ENCODE peak calls at places on chromosomes 11 and 22, in ten cellular contexts. One of them, this sample, is unnamed.

GRCh38 chr11:96241351-96241841 is 101.6 kb downstream of the MAML2 start:
- DNase-seq in colonic mucosa: peak; percentile 72
- DNase-seq in Caco-2: peak; percentile 52
- DNase-seq in astrocyte of the spinal cord: no peak
- DNase-seq in MM.1S: no peak
- DNase-seq in endothelial cell: no peak
- DNase-seq in fibroblast of the aortic adventitia: no peak
- DNase-seq in astrocyte of the cerebellum: no peak
- DNase-seq in uterus: no peak
- DNase-seq in stomach: no peak
- DNase-seq in this sample: no peak

GRCh38 chr11:32435511-32435946 is at the start of gene WT1:
- DNase-seq in astrocyte of the spinal cord: no peak
- DNase-seq in endothelial cell: peak; percentile 38
- DNase-seq in colonic mucosa: no peak
- DNase-seq in stomach: no peak
- DNase-seq in astrocyte of the cerebellum: no peak
- DNase-seq in Caco-2: peak; percentile 62
- DNase-seq in MM.1S: no peak
- DNase-seq in fibroblast of the aortic adventitia: peak; percentile 13
- DNase-seq in uterus: peak; percentile 91
- DNase-seq in this sample: no peak

GRCh38 chr11:113345978-113346377 is 31.6 kb downstream of the TTC12 start:
- DNase-seq in MM.1S: no peak
- DNase-seq in fibroblast of the aortic adventitia: no peak
- DNase-seq in Caco-2: no peak
- DNase-seq in astrocyte of the cerebellum: no peak
- DNase-seq in stomach: no peak
- DNase-seq in endothelial cell: no peak
- DNase-seq in uterus: no peak
- DNase-seq in astrocyte of the spinal cord: no peak
- DNase-seq in colonic mucosa: no peak
- DNase-seq in this sample: no peak

GRCh38 chr22:38249803-38250641 is 22.8 kb downstream of the TMEM184B start:
- DNase-seq in endothelial cell: no peak
- DNase-seq in fibroblast of the aortic adventitia: no peak
- DNase-seq in astrocyte of the cerebellum: no peak
- DNase-seq in Caco-2: no peak
- DNase-seq in MM.1S: no peak
- DNase-seq in uterus: no peak
- DNase-seq in stomach: no peak
- DNase-seq in colonic mucosa: no peak
- DNase-seq in astrocyte of the spinal cord: no peak
- DNase-seq in this sample: no peak

GRCh38 chr11:69088676-69089146 is 40.0 kb downstream of the TPCN2 start:
- DNase-seq in MM.1S: peak; percentile 67
- DNase-seq in Caco-2: peak; percentile 90
- DNase-seq in astrocyte of the cerebellum: peak; percentile 71
- DNase-seq in stomach: peak; percentile 77
- DNase-seq in endothelial cell: peak; percentile 77
- DNase-seq in astrocyte of the spinal cord: peak; percentile 78
- DNase-seq in uterus: peak; percentile 86
- DNase-seq in colonic mucosa: peak; percentile 80
- DNase-seq in fibroblast of the aortic adventitia: peak; percentile 83
- DNase-seq in this sample: no peak

GRCh38 chr22:38786631-38787030 is 7.3 kb downstream of the DNAL4 start:
- DNase-seq in astrocyte of the cerebellum: no peak
- DNase-seq in Caco-2: no peak
- DNase-seq in astrocyte of the spinal cord: no peak
- DNase-seq in stomach: no peak
- DNase-seq in uterus: no peak
- DNase-seq in endothelial cell: no peak
- DNase-seq in MM.1S: no peak
- DNase-seq in colonic mucosa: no peak
- DNase-seq in fibroblast of the aortic adventitia: no peak
- DNase-seq in this sample: no peak

GRCh38 chr11:95469268-95469667 is 238.3 kb upstream of the SESN3 start:
- DNase-seq in endothelial cell: no peak
- DNase-seq in astrocyte of the cerebellum: no peak
- DNase-seq in stomach: no peak
- DNase-seq in Caco-2: no peak
- DNase-seq in MM.1S: no peak
- DNase-seq in colonic mucosa: no peak
- DNase-seq in fibroblast of the aortic adventitia: no peak
- DNase-seq in astrocyte of the spinal cord: no peak
- DNase-seq in uterus: no peak
- DNase-seq in this sample: no peak

GRCh38 chr11:59172345-59173079 is 580 bp downstream of the DTX4 start:
- DNase-seq in astrocyte of the cerebellum: no peak
- DNase-seq in fibroblast of the aortic adventitia: no peak
- DNase-seq in Caco-2: peak; percentile 85
- DNase-seq in MM.1S: peak; percentile 20
- DNase-seq in astrocyte of the spinal cord: no peak
- DNase-seq in colonic mucosa: peak; percentile 69
- DNase-seq in uterus: no peak
- DNase-seq in stomach: peak; percentile 29
- DNase-seq in endothelial cell: peak; percentile 41
- DNase-seq in this sample: peak; percentile 76

GRCh38 chr22:35467788-35468187 is 67.8 kb downstream of the MCM5 start:
- DNase-seq in uterus: peak; percentile 80
- DNase-seq in stomach: peak; percentile 85
- DNase-seq in astrocyte of the cerebellum: no peak
- DNase-seq in colonic mucosa: peak; percentile 76
- DNase-seq in fibroblast of the aortic adventitia: peak; percentile 49
- DNase-seq in astrocyte of the spinal cord: peak; percentile 20
- DNase-seq in Caco-2: no peak
- DNase-seq in MM.1S: no peak
- DNase-seq in endothelial cell: peak; percentile 34
- DNase-seq in this sample: peak; percentile 69

GRCh38 chr22:50146440-50147228 is 23.9 kb upstream of the PANX2 start:
- DNase-seq in endothelial cell: no peak
- DNase-seq in astrocyte of the cerebellum: peak; percentile 39
- DNase-seq in fibroblast of the aortic adventitia: peak; percentile 80
- DNase-seq in astrocyte of the spinal cord: peak; percentile 53
- DNase-seq in uterus: peak; percentile 54
- DNase-seq in Caco-2: peak; percentile 66
- DNase-seq in colonic mucosa: peak; percentile 64
- DNase-seq in MM.1S: no peak
- DNase-seq in stomach: peak; percentile 68
- DNase-seq in this sample: peak; percentile 77

GRCh38 chr11:110373061-110373702 is 56.6 kb upstream of the FDX1 start:
- DNase-seq in endothelial cell: no peak
- DNase-seq in astrocyte of the cerebellum: no peak
- DNase-seq in astrocyte of the spinal cord: peak; percentile 64
- DNase-seq in MM.1S: peak; percentile 27
- DNase-seq in Caco-2: no peak
- DNase-seq in fibroblast of the aortic adventitia: peak; percentile 48
- DNase-seq in stomach: no peak
- DNase-seq in colonic mucosa: no peak
- DNase-seq in uterus: no peak
- DNase-seq in this sample: no peak

GRCh38 chr11:120060512-120060911 is 77.4 kb downstream of the TRIM29 start:
- DNase-seq in MM.1S: no peak
- DNase-seq in endothelial cell: no peak
- DNase-seq in uterus: no peak
- DNase-seq in colonic mucosa: no peak
- DNase-seq in astrocyte of the cerebellum: no peak
- DNase-seq in fibroblast of the aortic adventitia: no peak
- DNase-seq in astrocyte of the spinal cord: no peak
- DNase-seq in Caco-2: no peak
- DNase-seq in stomach: no peak
- DNase-seq in this sample: no peak

DNA sequence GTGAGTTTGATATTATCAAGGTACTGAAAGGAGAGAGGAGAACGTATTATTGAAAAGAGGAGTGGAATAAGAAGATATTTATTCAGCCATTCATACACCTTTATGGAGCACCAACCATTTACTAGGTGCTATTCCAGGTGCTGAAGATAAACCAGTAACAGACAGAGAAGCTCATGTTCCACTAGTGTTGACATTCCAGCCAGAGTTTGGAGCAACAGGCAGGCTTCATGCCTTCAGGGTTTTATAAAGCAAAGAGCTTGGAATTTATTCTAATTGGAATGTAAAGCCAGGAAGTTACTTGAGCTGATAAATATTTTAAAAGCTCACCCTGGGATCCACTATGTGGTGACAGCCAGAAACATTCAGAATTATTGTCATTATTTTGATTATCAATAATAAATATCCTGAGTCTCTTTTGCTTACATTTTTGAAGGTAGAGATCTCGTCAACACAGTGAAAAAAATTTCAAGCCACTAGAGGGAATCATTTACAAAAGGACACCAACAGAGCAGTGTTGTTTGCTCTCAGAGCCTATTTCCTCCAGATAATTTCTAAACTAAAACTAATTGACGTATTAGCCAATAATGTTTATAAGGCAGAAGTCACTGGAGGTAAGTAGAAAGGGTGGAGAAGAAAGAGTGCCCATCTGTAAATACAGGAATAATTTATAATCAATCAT is 172.0 kb downstream of the KCNA4 start:
- DNase-seq in MM.1S: no peak
- DNase-seq in colonic mucosa: no peak
- DNase-seq in fibroblast of the aortic adventitia: no peak
- DNase-seq in astrocyte of the spinal cord: no peak
- DNase-seq in stomach: no peak
- DNase-seq in endothelial cell: no peak
- DNase-seq in Caco-2: no peak
- DNase-seq in uterus: no peak
- DNase-seq in astrocyte of the cerebellum: no peak
- DNase-seq in this sample: no peak
- TF ChIP-seq CTCF in MM.1S: peak; percentile 23
- TF ChIP-seq CTCF in colonic mucosa: no peak
- TF ChIP-seq CTCF in fibroblast of the aortic adventitia: no peak
- TF ChIP-seq CTCF in astrocyte of the spinal cord: no peak
- TF ChIP-seq CTCF in stomach: no peak
- TF ChIP-seq CTCF in endothelial cell: no peak
- TF ChIP-seq CTCF in Caco-2: no peak
- TF ChIP-seq CTCF in uterus: no peak
- TF ChIP-seq CTCF in astrocyte of the cerebellum: no peak
- TF ChIP-seq CTCF in this sample: no peak

GRCh38 chr11:127471662-127472061 is 471.1 kb upstream of the KIRREL3 start:
- DNase-seq in stomach: no peak
- DNase-seq in colonic mucosa: no peak
- DNase-seq in endothelial cell: no peak
- DNase-seq in uterus: no peak
- DNase-seq in astrocyte of the spinal cord: no peak
- DNase-seq in fibroblast of the aortic adventitia: no peak
- DNase-seq in MM.1S: no peak
- DNase-seq in Caco-2: no peak
- DNase-seq in astrocyte of the cerebellum: no peak
- DNase-seq in this sample: no peak

GRCh38 chr11:127474735-127475134 is 474.2 kb upstream of the KIRREL3 start:
- DNase-seq in uterus: no peak
- DNase-seq in Caco-2: no peak
- DNase-seq in astrocyte of the spinal cord: no peak
- DNase-seq in colonic mucosa: no peak
- DNase-seq in stomach: no peak
- DNase-seq in astrocyte of the cerebellum: no peak
- DNase-seq in fibroblast of the aortic adventitia: no peak
- DNase-seq in endothelial cell: no peak
- DNase-seq in MM.1S: no peak
- DNase-seq in this sample: no peak

DNA sequence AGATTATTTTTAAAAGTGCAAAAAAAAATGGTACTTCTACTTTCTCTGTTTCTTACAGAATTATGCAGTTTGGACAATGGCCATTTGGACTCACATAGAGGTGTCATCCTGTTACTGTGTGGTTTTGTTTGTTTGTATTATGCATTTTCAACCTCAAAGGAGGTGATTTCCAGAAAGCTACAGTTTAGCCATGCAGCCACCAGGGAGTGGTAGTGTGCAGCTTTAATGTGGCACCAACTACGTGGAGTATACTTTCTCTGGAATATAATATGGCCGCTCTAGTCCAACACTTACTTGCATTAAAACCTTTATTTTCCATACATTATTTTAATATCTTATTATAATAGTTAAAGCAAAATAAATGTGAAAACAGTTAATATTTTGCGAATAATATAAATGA is 469.9 kb upstream of the KIRREL3 start:
- DNase-seq in endothelial cell: peak; percentile 49
- DNase-seq in MM.1S: peak; percentile 18
- DNase-seq in fibroblast of the aortic adventitia: no peak
- DNase-seq in astrocyte of the cerebellum: no peak
- DNase-seq in colonic mucosa: no peak
- DNase-seq in Caco-2: no peak
- DNase-seq in stomach: no peak
- DNase-seq in astrocyte of the spinal cord: peak; percentile 7
- DNase-seq in uterus: no peak
- DNase-seq in this sample: no peak
- TF ChIP-seq CTCF in endothelial cell: peak; percentile 51
- TF ChIP-seq CTCF in MM.1S: peak; percentile 32
- TF ChIP-seq CTCF in fibroblast of the aortic adventitia: no peak
- TF ChIP-seq CTCF in astrocyte of the cerebellum: peak; percentile 38
- TF ChIP-seq CTCF in colonic mucosa: peak; percentile 34
- TF ChIP-seq CTCF in Caco-2: peak; percentile 35
- TF ChIP-seq CTCF in stomach: no peak
- TF ChIP-seq CTCF in astrocyte of the spinal cord: peak; percentile 44
- TF ChIP-seq CTCF in uterus: no peak
- TF ChIP-seq CTCF in this sample: peak; percentile 34

DNA sequence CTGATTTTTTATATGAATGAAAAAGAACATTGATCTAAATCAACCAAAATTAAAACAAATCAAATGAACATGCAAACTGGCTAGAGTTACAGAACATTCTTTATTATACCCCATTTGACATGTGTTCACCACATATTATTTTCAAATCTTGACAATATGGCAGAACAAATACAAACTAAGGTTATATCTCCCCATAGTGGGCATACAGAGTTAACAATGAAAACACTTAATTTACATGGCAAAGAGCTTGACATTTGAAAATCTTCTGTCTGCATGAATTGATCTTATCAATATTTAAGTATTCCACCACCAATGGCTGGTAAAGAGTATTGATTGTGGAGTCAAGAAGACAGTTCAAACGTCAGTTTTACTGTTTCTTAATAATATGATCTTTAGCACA is 197.9 kb upstream of the ANO3 start:
- DNase-seq in Caco-2: no peak
- DNase-seq in stomach: no peak
- DNase-seq in uterus: no peak
- DNase-seq in astrocyte of the cerebellum: no peak
- DNase-seq in colonic mucosa: no peak
- DNase-seq in astrocyte of the spinal cord: no peak
- DNase-seq in MM.1S: peak; percentile 37
- DNase-seq in endothelial cell: no peak
- DNase-seq in fibroblast of the aortic adventitia: no peak
- DNase-seq in this sample: no peak
- TF ChIP-seq CTCF in Caco-2: no peak
- TF ChIP-seq CTCF in stomach: no peak
- TF ChIP-seq CTCF in uterus: no peak
- TF ChIP-seq CTCF in astrocyte of the cerebellum: no peak
- TF ChIP-seq CTCF in colonic mucosa: no peak
- TF ChIP-seq CTCF in astrocyte of the spinal cord: no peak
- TF ChIP-seq CTCF in MM.1S: peak; percentile 33
- TF ChIP-seq CTCF in endothelial cell: no peak
- TF ChIP-seq CTCF in fibroblast of the aortic adventitia: no peak
- TF ChIP-seq CTCF in this sample: no peak

GRCh38 chr22:34303656-34304055 is 383.4 kb upstream of the LARGE1 start:
- DNase-seq in astrocyte of the spinal cord: no peak
- DNase-seq in endothelial cell: no peak
- DNase-seq in Caco-2: no peak
- DNase-seq in colonic mucosa: no peak
- DNase-seq in fibroblast of the aortic adventitia: no peak
- DNase-seq in stomach: no peak
- DNase-seq in uterus: no peak
- DNase-seq in astrocyte of the cerebellum: no peak
- DNase-seq in MM.1S: no peak
- DNase-seq in this sample: no peak
- TF ChIP-seq CTCF in astrocyte of the spinal cord: no peak
- TF ChIP-seq CTCF in endothelial cell: no peak
- TF ChIP-seq CTCF in Caco-2: no peak
- TF ChIP-seq CTCF in colonic mucosa: no peak
- TF ChIP-seq CTCF in fibroblast of the aortic adventitia: no peak
- TF ChIP-seq CTCF in stomach: no peak
- TF ChIP-seq CTCF in uterus: no peak
- TF ChIP-seq CTCF in astrocyte of the cerebellum: no peak
- TF ChIP-seq CTCF in MM.1S: no peak
- TF ChIP-seq CTCF in this sample: no peak

This sample was measured in upper lobe of right lung.